ENCODE peak calls at places on chromosome 17, in seven cellular contexts. J, K, E, S, I, R and Q are unnamed samples.

GRCh38 chr17:63470116-63470515 is 6.7 kb upstream of the ACE start:
- DNase-seq in J (no peak), K (no peak), E (no peak), S (no peak), I (no peak), R (no peak), Q (no peak)

GRCh38 chr17:42659079-42659931 is at the start of gene TUBG2:
- DNase-seq in J (peak), K (peak), E (peak), S (peak), I (peak), R (peak), Q (peak)

GRCh38 chr17:48724241-48725004 is 1.4 kb downstream of the PRAC2 start:
- DNase-seq in J (peak), K (peak), E (peak), S (no peak), I (peak), R (peak), Q (peak)

GRCh38 chr17:17472333-17472920 is 4.4 kb upstream of the MED9 start:
- DNase-seq in J (no peak), K (no peak), E (no peak), S (no peak), I (no peak), R (no peak), Q (no peak)

GRCh38 chr17:83155128-83156081 is 76.0 kb downstream of the METRNL start:
- DNase-seq in J (no peak), K (no peak), E (no peak), S (peak), I (no peak), R (peak), Q (no peak)

GRCh38 chr17:27612160-27612767 is 18.7 kb upstream of the LGALS9 start:
- DNase-seq in J (no peak), K (peak), E (no peak), S (no peak), I (no peak), R (peak), Q (no peak)

GRCh38 chr17:17044846-17045561 is 2.7 kb downstream of the MPRIP start:
- DNase-seq in J (peak), K (peak), E (no peak), S (peak), I (peak), R (peak), Q (peak)

GRCh38 chr17:41503202-41503601 is 2.2 kb downstream of the KRT13 start:
- DNase-seq in J (no peak), K (no peak), E (no peak), S (no peak), I (no peak), R (no peak), Q (no peak)

GRCh38 chr17:48542956-48543853 is 1.7 kb downstream of the HOXB2 start:
- DNase-seq in J (peak), K (peak), E (peak), S (no peak), I (peak), R (peak), Q (no peak)

GRCh38 chr17:7558544-7559306 is at the start of gene TNFSF13:
- DNase-seq in J (no peak), K (no peak), E (peak), S (no peak), I (peak), R (no peak), Q (no peak)

GRCh38 chr17:64608571-64608981 is 53.5 kb downstream of the SMURF2 start:
- DNase-seq in J (no peak), K (no peak), E (no peak), S (no peak), I (no peak), R (peak), Q (no peak)

GRCh38 chr17:51391992-51392654 is 131.8 kb downstream of the UTP18 start:
- DNase-seq in J (no peak), K (no peak), E (no peak), S (no peak), I (no peak), R (no peak), Q (no peak)

GRCh38 chr17:42484304-42484703 is 25.6 kb downstream of the ATP6V0A1 start:
- DNase-seq in J (no peak), K (peak), E (no peak), S (no peak), I (no peak), R (no peak), Q (no peak)

GRCh38 chr17:39547713-39548478 is 59.8 kb downstream of the NEUROD2 start:
- DNase-seq in J (peak), K (peak), E (peak), S (no peak), I (peak), R (no peak), Q (no peak)

GRCh38 chr17:7634384-7634783 is 4.4 kb downstream of the SHBG start:
- DNase-seq in J (peak), K (no peak), E (peak), S (no peak), I (peak), R (peak), Q (no peak)

GRCh38 chr17:78361227-78361683 is 1.4 kb upstream of the SOCS3 start:
- DNase-seq in J (no peak), K (no peak), E (no peak), S (no peak), I (no peak), R (no peak), Q (no peak)

GRCh38 chr17:27551701-27552466 is 79.1 kb upstream of the LGALS9 start:
- DNase-seq in J (no peak), K (no peak), E (no peak), S (no peak), I (no peak), R (peak), Q (no peak)

GRCh38 chr17:65664296-65664695 is 102.8 kb upstream of the AXIN2 start:
- DNase-seq in J (no peak), K (no peak), E (no peak), S (no peak), I (no peak), R (peak), Q (no peak)

GRCh38 chr17:36773039-36773438 is 164.2 kb upstream of the LHX1 start:
- DNase-seq in J (no peak), K (no peak), E (no peak), S (no peak), I (no peak), R (no peak), Q (no peak)
- H3K4me3 ChIP-seq in J (no peak), K (no peak), E (no peak), S (no peak), I (no peak), R (no peak), Q (no peak)

DNA sequence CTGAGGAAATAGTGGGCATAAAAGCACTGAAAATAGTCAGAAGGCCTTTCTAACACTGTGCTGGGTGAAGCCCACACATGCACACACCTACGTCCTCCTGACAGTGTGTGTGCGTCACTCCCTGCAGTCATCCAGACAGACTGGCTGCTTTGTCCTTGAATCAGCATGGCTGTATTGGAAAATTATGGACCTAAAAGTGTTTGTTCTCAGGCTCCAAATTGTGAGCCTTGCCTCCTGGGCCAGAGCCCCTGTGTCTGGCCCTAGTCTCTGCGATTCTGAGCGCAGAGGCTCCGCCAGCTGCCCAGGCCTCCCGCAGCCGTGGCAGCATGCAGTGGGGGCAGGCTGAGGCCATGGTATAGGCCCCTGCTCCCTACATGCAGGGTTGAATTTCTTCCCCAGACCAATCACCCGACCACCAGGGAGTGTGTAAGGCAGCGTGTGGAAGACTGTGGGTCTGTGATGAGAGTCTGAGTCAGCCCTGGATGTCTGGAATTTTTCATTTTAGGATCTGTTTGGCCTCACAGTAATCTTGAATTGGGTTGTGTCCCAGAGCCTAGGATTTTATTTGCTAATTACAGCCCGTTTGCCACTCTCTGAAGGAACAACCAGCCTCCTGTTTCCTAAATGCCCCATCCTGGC is 166.8 kb downstream of the LGALS9B start:
- DNase-seq in J (no peak), K (no peak), E (no peak), S (no peak), I (no peak), R (peak), Q (peak)
- H3K27ac ChIP-seq in J (no peak), K (no peak), E (no peak), S (peak), I (no peak), R (peak), Q (peak)

GRCh38 chr17:59851431-59852375 is 41.0 kb downstream of the TUBD1 start:
- DNase-seq in J (no peak), K (no peak), E (no peak), S (no peak), I (no peak), R (peak), Q (peak)
- H3K4me3 ChIP-seq in J (no peak), K (no peak), E (no peak), S (peak), I (no peak), R (no peak), Q (no peak)

GRCh38 chr17:69561462-69561861 is 147.0 kb downstream of the MAP2K6 start:
- DNase-seq in J (no peak), K (no peak), E (no peak), S (no peak), I (no peak), R (no peak), Q (no peak)

GRCh38 chr17:69565447-69565846 is 150.9 kb downstream of the MAP2K6 start:
- DNase-seq in J (no peak), K (no peak), E (no peak), S (no peak), I (no peak), R (no peak), Q (no peak)

GRCh38 chr17:69558796-69559195 is 144.3 kb downstream of the MAP2K6 start:
- DNase-seq in J (no peak), K (no peak), E (no peak), S (no peak), I (no peak), R (no peak), Q (no peak)

GRCh38 chr17:69557339-69557738 is 142.8 kb downstream of the MAP2K6 start:
- DNase-seq in J (no peak), K (no peak), E (no peak), S (no peak), I (no peak), R (no peak), Q (no peak)

DNA sequence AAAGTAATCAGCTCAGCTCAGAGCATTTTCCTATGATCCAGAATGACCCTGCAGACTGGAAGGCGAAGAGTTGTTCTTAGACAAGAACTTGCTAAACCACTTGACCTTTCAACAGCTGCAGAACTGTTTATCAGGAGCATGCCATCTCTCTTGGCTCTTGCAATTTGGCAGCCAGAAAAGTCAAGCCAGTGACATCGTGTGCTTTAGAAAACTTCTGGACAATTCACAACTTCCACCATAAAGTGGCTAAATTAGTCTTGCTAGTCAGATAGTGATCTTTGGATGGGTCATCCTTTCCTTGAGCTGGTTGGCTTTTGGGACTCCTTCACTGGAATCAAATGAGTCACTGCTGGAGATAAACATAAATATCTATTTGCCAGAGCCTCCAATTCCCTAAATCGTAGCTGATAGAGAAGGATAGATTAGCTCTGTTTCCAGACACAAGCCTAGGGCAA is 146.5 kb downstream of the MAP2K6 start:
- DNase-seq in J (no peak), K (no peak), E (no peak), S (no peak), I (peak), R (peak), Q (no peak)
- H3K27ac ChIP-seq in J (no peak), K (no peak), E (no peak), S (no peak), I (peak), R (no peak), Q (no peak)

DNA sequence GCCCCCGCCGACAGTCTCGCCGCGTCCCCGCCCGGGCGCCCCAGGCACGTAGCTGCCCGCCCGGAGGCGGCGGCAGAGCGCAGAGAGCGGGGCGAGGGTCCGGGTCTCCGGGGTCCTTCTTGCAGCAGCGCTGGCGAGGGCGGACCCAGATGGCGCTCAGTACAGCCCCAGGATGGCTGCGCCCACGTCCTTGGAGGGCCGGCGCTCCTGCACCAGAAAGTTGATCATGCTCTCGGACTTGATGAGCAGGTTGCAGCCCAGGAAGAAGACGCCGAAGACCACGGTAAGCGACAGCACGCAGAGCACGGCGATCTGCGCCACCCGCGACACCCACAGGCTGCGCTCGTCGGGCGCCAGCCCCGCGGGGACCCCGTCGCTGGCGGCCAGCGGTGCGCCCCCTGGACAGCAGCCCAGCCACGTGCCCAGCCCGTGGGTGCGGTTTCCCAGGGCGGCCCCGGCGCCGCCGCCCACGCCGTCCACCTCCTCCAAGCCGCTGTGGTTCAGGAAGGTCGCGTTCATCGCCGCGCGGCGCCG is 497 bp downstream of the RPRML start:
- DNase-seq in J (no peak), K (no peak), E (no peak), S (no peak), I (no peak), R (no peak), Q (no peak)
- H3K4me3 ChIP-seq in J (peak), K (peak), E (peak), S (peak), I (peak), R (peak), Q (peak)

GRCh38 chr17:80187493-80187892 is 17.7 kb downstream of the CARD14 start:
- DNase-seq in J (peak), K (no peak), E (peak), S (no peak), I (no peak), R (no peak), Q (no peak)

GRCh38 chr17:80185968-80186367 is 16.1 kb downstream of the CARD14 start:
- DNase-seq in J (no peak), K (no peak), E (no peak), S (no peak), I (no peak), R (no peak), Q (no peak)

GRCh38 chr17:80184423-80184714 is 14.5 kb downstream of the CARD14 start:
- DNase-seq in J (no peak), K (no peak), E (no peak), S (no peak), I (no peak), R (no peak), Q (no peak)

GRCh38 chr17:80189611-80190010 is 19.8 kb downstream of the CARD14 start:
- DNase-seq in J (no peak), K (no peak), E (no peak), S (no peak), I (no peak), R (no peak), Q (no peak)

DNA sequence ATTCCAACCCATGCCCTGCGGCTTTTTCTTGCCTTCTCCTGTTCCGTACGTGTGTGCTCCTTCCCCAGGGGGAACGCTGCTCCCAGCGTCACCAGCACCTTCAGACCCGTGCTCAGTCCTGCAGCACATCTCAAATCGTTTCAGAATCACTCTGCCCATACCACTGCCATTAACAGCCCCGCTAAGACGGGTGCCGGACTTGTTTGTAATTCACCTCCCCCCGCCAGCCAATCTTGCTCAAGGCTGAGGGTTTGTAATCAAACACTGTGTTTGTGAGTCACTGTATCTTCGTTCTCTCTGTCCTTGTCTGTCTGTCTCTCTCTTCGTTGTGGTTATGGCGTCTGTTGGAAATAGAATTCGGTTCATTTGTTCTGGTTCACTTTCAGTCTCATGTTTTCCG is 17.3 kb downstream of the CARD14 start:
- DNase-seq in J (no peak), K (no peak), E (no peak), S (no peak), I (no peak), R (peak), Q (no peak)
- H3K27ac ChIP-seq in J (no peak), K (no peak), E (peak), S (no peak), I (no peak), R (no peak), Q (no peak)

GRCh38 chr17:67548693-67549092 is 169.0 kb upstream of the NOL11 start:
- DNase-seq in J (no peak), K (no peak), E (no peak), S (no peak), I (no peak), R (no peak), Q (no peak)

GRCh38 chr17:67546578-67547527 is 169.8 kb downstream of the PITPNC1 start:
- DNase-seq in J (peak), K (no peak), E (peak), S (peak), I (peak), R (peak), Q (no peak)

GRCh38 chr17:67542219-67543114 is 165.4 kb downstream of the PITPNC1 start:
- DNase-seq in J (no peak), K (no peak), E (no peak), S (no peak), I (no peak), R (no peak), Q (no peak)

GRCh38 chr17:67549787-67550186 is 167.9 kb upstream of the NOL11 start:
- DNase-seq in J (peak), K (no peak), E (no peak), S (peak), I (peak), R (no peak), Q (no peak)

DNA sequence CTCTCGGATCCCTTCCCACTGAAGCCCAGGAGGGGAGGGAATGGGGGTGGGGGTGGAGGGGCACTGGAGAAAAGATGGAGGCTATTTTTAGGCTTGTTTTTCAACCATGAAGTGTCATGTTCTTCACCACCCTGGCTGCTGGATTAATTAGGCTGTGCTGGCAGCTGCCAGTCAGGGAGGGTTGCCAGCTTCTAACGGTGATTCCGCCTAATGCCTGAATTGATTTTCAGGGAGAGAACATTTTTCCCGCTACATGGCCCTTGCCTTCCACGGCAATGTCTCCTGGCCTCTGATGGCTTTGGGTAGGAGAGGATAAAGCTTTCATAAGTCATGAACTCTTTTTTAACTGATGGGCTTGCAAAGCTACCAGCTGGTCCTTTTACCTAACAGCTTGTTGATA is 167.3 kb downstream of the PITPNC1 start:
- DNase-seq in J (no peak), K (no peak), E (no peak), S (peak), I (no peak), R (no peak), Q (no peak)
- H3K4me3 ChIP-seq in J (no peak), K (no peak), E (no peak), S (no peak), I (no peak), R (no peak), Q (no peak)

GRCh38 chr17:44916059-44916780 is 920 bp upstream of the GFAP start:
- DNase-seq in J (no peak), K (no peak), E (no peak), S (no peak), I (peak), R (no peak), Q (no peak)
- H3K27ac ChIP-seq in J (peak), K (no peak), E (peak), S (peak), I (peak), R (no peak), Q (no peak)

DNA sequence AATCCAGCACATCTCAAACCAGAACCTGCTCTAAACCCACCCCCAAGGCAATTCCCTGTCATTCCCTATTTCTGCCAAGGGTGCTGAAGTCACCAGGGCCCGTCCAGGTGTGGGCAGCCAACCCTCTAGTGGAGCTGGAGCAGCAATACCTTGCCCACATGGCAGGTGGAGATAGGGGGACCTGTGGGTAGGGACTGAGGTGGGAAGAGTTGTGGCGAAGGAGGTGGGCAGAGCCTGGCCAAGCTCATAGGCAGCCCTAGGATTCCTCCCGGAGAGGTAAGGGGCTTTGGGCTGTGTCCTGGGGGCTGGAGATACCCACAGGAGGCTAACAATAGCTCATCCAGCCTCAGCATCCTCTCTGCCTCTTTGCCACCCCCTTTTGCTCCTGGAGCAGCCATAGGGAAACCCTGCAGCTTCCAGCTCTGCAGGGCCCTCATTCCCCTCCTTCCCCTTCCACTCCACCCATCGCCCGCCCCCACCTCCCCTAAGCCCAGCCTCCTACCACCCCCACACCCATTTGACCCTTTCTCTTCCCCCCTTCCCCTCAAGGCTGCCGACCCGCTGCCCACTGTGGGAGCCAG is 30.4 kb upstream of the CRHR1 start:
- DNase-seq in J (no peak), K (no peak), E (no peak), S (no peak), I (no peak), R (no peak), Q (no peak)
- H3K4me3 ChIP-seq in J (no peak), K (no peak), E (no peak), S (no peak), I (no peak), R (no peak), Q (no peak)